ENCODE peak calls at places on chromosome 6, in eight cellular contexts. O is neural progenitor cell, D is MM.1S, K is astrocyte, L is H1, J is fibroblast of lung, P is HCT116, S is IMR-90. H is an unnamed sample. For H3K4me1, the result is how much of the 10 kb centered on the place peaks cover.

GRCh38 chr6:75081920-75082319 is 123.9 kb downstream of the COL12A1 start:
- DNase-seq in O (no peak), D (no peak), K (no peak), L (no peak), J (peak), P (no peak), S (peak), H (no peak)

GRCh38 chr6:43186019-43186418 is 4.0 kb downstream of the CUL9 start:
- DNase-seq in O (no peak), D (no peak), K (no peak), L (no peak), J (no peak), P (no peak), S (no peak), H (no peak)

GRCh38 chr6:170101281-170102035 is 189.4 kb downstream of the DLL1 start:
- DNase-seq in O (no peak), D (no peak), K (no peak), L (no peak), J (no peak), P (no peak), S (no peak), H (no peak)

GRCh38 chr6:35044771-35045275 is 96.3 kb downstream of the TCP11 start:
- DNase-seq in O (no peak), D (no peak), K (no peak), L (no peak), J (no peak), P (no peak), S (no peak), H (peak)

GRCh38 chr6:35048031-35048613 is 93.0 kb downstream of the TCP11 start:
- DNase-seq in O (peak), D (no peak), K (no peak), L (no peak), J (no peak), P (no peak), S (no peak), H (no peak)

GRCh38 chr6:158389188-158389919 is 77.1 kb downstream of the TULP4 start:
- DNase-seq in O (no peak), D (no peak), K (no peak), L (no peak), J (no peak), P (no peak), S (no peak), H (no peak)

GRCh38 chr6:97048771-97049170 is 124.2 kb downstream of the KLHL32 start:
- DNase-seq in O (no peak), D (no peak), K (no peak), L (no peak), J (no peak), P (no peak), S (no peak), H (no peak)

GRCh38 chr6:159943101-159943632 is 25.7 kb upstream of the IGF2R start:
- DNase-seq in O (no peak), D (no peak), K (peak), L (no peak), J (peak), P (no peak), S (peak), H (no peak)

GRCh38 chr6:11197846-11198245 is 34.6 kb downstream of the NEDD9 start:
- DNase-seq in O (no peak), D (no peak), K (no peak), L (no peak), J (no peak), P (no peak), S (no peak), H (no peak)

GRCh38 chr6:143337201-143337949 is 113.1 kb downstream of the ADAT2 start:
- DNase-seq in O (peak), D (no peak), K (no peak), L (peak), J (no peak), P (peak), S (peak), H (peak)

GRCh38 chr6:98823845-98824162 is 10.6 kb upstream of the POU3F2 start:
- DNase-seq in O (no peak), D (no peak), K (no peak), L (no peak), J (no peak), P (no peak), S (no peak), H (no peak)

GRCh38 chr6:36577298-36577697 is 16.9 kb upstream of the SRSF3 start:
- DNase-seq in O (no peak), D (no peak), K (peak), L (no peak), J (peak), P (peak), S (peak), H (no peak)

GRCh38 chr6:105884426-105884825 is 201.7 kb upstream of the PRDM1 start:
- DNase-seq in O (no peak), D (no peak), K (no peak), L (no peak), J (no peak), P (no peak), S (no peak), H (no peak)

GRCh38 chr6:105882833-105883232 is 203.3 kb upstream of the PRDM1 start:
- DNase-seq in O (no peak), D (no peak), K (peak), L (no peak), J (no peak), P (no peak), S (peak), H (no peak)

GRCh38 chr6:105886812-105887513 is 199.2 kb upstream of the PRDM1 start:
- DNase-seq in O (no peak), D (no peak), K (peak), L (no peak), J (no peak), P (no peak), S (no peak), H (no peak)

GRCh38 chr6:105883966-105884365 is 202.2 kb upstream of the PRDM1 start:
- DNase-seq in O (no peak), D (no peak), K (no peak), L (no peak), J (no peak), P (no peak), S (no peak), H (no peak)

GRCh38 chr6:105886066-105886811 is 199.9 kb upstream of the PRDM1 start:
- DNase-seq in O (no peak), D (no peak), K (no peak), L (no peak), J (no peak), P (no peak), S (no peak), H (no peak)
- H3K4me1 ChIP-seq in O (under half), D (under half), K (under half), L (under half), J (under half), P (under half), S (under half), H (under half)

DNA sequence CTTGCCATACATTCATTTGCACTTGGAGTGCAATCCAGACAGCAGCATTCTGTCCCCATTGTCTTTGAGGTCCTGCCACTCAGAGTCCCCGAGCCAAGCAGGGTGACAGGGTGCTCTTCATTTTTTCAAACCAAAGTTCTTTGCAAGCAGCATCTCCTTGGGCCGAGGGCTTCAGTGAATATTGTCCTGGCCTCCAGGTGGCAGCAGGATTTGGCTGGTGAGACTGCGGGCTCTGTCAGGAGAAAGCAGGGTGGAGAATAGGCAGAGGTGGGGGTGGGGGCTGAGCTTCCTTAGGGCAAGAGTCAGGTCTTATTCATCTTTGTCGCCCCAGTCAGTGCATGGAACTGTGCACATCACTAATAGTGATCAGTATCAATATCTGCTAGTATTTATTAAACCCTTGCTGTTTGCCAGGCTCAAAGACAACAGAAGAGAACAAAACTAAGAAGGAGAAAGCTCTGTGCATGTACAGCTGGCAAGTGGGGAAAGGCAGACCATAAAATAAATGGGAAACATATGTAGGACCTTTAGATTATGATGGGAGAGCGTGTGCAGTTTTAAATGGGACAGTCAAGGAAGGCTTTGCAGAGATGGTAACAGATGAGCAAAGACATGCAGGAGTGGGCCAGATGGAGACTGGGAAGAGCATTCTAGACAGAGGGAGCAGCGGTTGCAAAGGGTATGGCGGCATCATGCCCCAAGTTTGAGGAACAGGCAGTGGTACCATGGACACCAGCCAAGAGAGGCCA is 260.2 kb downstream of the NRN1 start:
- DNase-seq in O (peak), D (no peak), K (no peak), L (peak), J (no peak), P (no peak), S (no peak), H (peak)
- TF ChIP-seq CTCF in O (peak), D (peak), K (no peak), L (peak), J (no peak), P (peak), S (no peak), H (no peak)

GRCh38 chr6:49326337-49326736 is 136.7 kb downstream of the MMUT start:
- DNase-seq in O (no peak), D (no peak), K (peak), L (no peak), J (peak), P (no peak), S (peak), H (no peak)
- H3K9ac ChIP-seq in O (no peak), D (no peak), K (peak), L (no peak), J (no peak), P (no peak), S (no peak), H (no peak)

GRCh38 chr6:71476371-71476770 is 187.8 kb downstream of the OGFRL1 start:
- DNase-seq in O (no peak), D (no peak), K (no peak), L (no peak), J (no peak), P (no peak), S (no peak), H (no peak)
- H3K4me1 ChIP-seq in O (under half), D (under half), K (under half), L (under half), J (under half), P (under half), S (under half), H (under half)

GRCh38 chr6:157263146-157263545 is 60.2 kb downstream of the TMEM242 start:
- DNase-seq in O (no peak), D (no peak), K (no peak), L (no peak), J (no peak), P (no peak), S (no peak), H (no peak)

GRCh38 chr6:157260735-157261134 is 62.6 kb downstream of the TMEM242 start:
- DNase-seq in O (no peak), D (no peak), K (no peak), L (no peak), J (no peak), P (no peak), S (no peak), H (no peak)

GRCh38 chr6:157259443-157259842 is 63.9 kb downstream of the TMEM242 start:
- DNase-seq in O (no peak), D (no peak), K (no peak), L (no peak), J (no peak), P (no peak), S (no peak), H (no peak)

GRCh38 chr6:157263881-157264397 is 59.4 kb downstream of the TMEM242 start:
- DNase-seq in O (no peak), D (no peak), K (no peak), L (no peak), J (no peak), P (no peak), S (no peak), H (no peak)

DNA sequence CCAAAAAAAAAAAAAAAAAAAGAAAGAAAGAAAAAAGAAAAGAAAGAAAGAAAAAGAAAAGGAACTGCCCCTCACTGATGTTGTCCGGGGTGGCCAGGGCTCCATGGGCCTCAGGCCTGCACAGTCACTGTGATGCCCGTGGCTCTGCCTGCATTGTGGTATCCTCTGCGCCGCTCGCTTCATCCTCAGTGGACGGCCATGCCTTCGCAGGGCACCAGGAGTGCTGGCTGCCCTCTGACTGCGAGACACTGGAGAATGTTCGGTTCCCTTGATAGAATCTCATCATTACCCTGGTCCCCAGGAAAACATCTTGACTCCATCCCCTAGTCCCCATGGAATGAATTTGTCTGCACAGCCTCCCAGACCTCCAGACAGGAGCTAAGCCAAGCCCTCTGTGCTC is 61.7 kb downstream of the TMEM242 start:
- DNase-seq in O (no peak), D (no peak), K (no peak), L (no peak), J (no peak), P (no peak), S (no peak), H (no peak)
- TF ChIP-seq CTCF in O (no peak), D (no peak), K (no peak), L (no peak), J (no peak), P (no peak), S (no peak), H (no peak)

GRCh38 chr6:117548797-117549301 is 53.5 kb downstream of the GOPC start:
- DNase-seq in O (no peak), D (peak), K (peak), L (no peak), J (peak), P (no peak), S (peak), H (no peak)
- H3K9ac ChIP-seq in O (no peak), D (peak), K (peak), L (no peak), J (no peak), P (no peak), S (no peak), H (no peak)

H was measured in colonic mucosa.